ENCODE peak calls at places on chromosomes 11 and 22, in seven cellular contexts. X, I, W, B, M, N and O are unnamed samples. For H3K36me3 and H3K4me1, the result is how much of the 10 kb centered on the place peaks cover.

GRCh38 chr11:86798988-86799387 is 1.4 kb upstream of the PRSS23 start:
- DNase-seq in I (peak), M (no peak), B (no peak), N (no peak), X (no peak), W (no peak), O (no peak)

GRCh38 chr22:43514476-43515157 is 102.8 kb downstream of the MPPED1 start:
- DNase-seq in W (no peak), X (no peak), N (no peak), B (no peak), M (no peak), I (no peak), O (no peak)

GRCh38 chr11:108115495-108116140 is 5.7 kb upstream of the ACAT1 start:
- DNase-seq in X (peak), N (peak), W (peak), B (no peak), I (no peak), M (peak), O (peak)

GRCh38 chr11:35260342-35260985 is 121.5 kb downstream of the CD44 start:
- DNase-seq in N (no peak), X (no peak), M (no peak), W (no peak), I (peak), B (no peak), O (no peak)

GRCh38 chr11:35359321-35360058 is 59.9 kb downstream of the SLC1A2 start:
- DNase-seq in M (no peak), B (no peak), N (no peak), X (no peak), W (peak), I (no peak), O (no peak)

GRCh38 chr22:28951969-28952521 is 68.7 kb downstream of the ZNRF3 start:
- DNase-seq in X (no peak), B (no peak), M (no peak), N (no peak), W (no peak), I (peak), O (peak)

GRCh38 chr11:92300871-92301270 is 76.3 kb downstream of the FAT3 start:
- DNase-seq in M (no peak), B (no peak), N (no peak), W (no peak), I (no peak), X (no peak), O (no peak)

GRCh38 chr22:43408009-43408408 is 3.8 kb upstream of the MPPED1 start:
- DNase-seq in N (no peak), W (no peak), I (no peak), X (no peak), B (no peak), M (no peak), O (no peak)

GRCh38 chr11:57356179-57356757 is 18.1 kb downstream of the P2RX3 start:
- DNase-seq in X (no peak), W (no peak), M (no peak), B (no peak), I (no peak), N (no peak), O (no peak)

GRCh38 chr11:61429346-61429690 is 457 bp downstream of the CPSF7 start:
- DNase-seq in N (peak), M (peak), X (peak), I (no peak), W (peak), B (peak), O (peak)

GRCh38 chr11:130911306-130911705 is 5.0 kb downstream of the SNX19 start:
- DNase-seq in I (no peak), W (no peak), X (no peak), N (no peak), M (no peak), B (no peak), O (no peak)

GRCh38 chr11:2575611-2576051 is 124.2 kb downstream of the KCNQ1OT1 start:
- DNase-seq in W (no peak), X (peak), N (peak), B (peak), M (no peak), I (no peak), O (no peak)

GRCh38 chr22:19691721-19692341 is 22.5 kb upstream of the SEPTIN5 start:
- DNase-seq in X (no peak), B (peak), M (peak), W (no peak), I (peak), N (peak), O (no peak)

GRCh38 chr22:29112102-29112501 is 39.3 kb downstream of the KREMEN1 start:
- DNase-seq in I (no peak), X (no peak), N (no peak), B (no peak), M (no peak), W (no peak), O (no peak)

GRCh38 chr11:18046116-18046777 is at the start of gene TPH1:
- DNase-seq in M (peak), I (no peak), B (no peak), N (peak), X (peak), W (peak), O (peak)

GRCh38 chr11:96864998-96865397 is 475.2 kb downstream of the JRKL start:
- DNase-seq in M (no peak), B (no peak), X (no peak), N (no peak), W (no peak), I (no peak), O (no peak)

GRCh38 chr11:45737056-45737455 is 67.9 kb upstream of the SLC35C1 start:
- DNase-seq in M (no peak), X (no peak), I (no peak), B (no peak), N (no peak), W (no peak), O (no peak)

GRCh38 chr11:10456519-10456918 is 1.5 kb downstream of the AMPD3 start:
- DNase-seq in N (no peak), B (peak), X (no peak), W (no peak), M (no peak), I (no peak), O (no peak)

GRCh38 chr22:37999640-38000272 is 15.4 kb upstream of the SOX10 start:
- DNase-seq in X (no peak), B (no peak), M (no peak), I (no peak), N (no peak), W (no peak), O (no peak)

GRCh38 chr11:61532136-61533038 is 23.8 kb downstream of the LRRC10B start:
- DNase-seq in I (peak), B (no peak), N (no peak), M (peak), W (no peak), X (no peak), O (no peak)

GRCh38 chr11:17985517-17985916 is 27.3 kb downstream of the SERGEF start:
- DNase-seq in X (no peak), I (no peak), M (no peak), B (no peak), W (no peak), N (no peak), O (no peak)

GRCh38 chr11:126477526-126478275 is 122.2 kb downstream of the ST3GAL4 start:
- DNase-seq in X (no peak), N (no peak), W (no peak), M (peak), I (no peak), B (no peak), O (no peak)

GRCh38 chr11:4531666-4532065 is 13.3 kb upstream of the OR52M1 start:
- DNase-seq in X (no peak), I (no peak), B (no peak), W (no peak), M (no peak), N (no peak), O (no peak)

GRCh38 chr22:44625981-44626687 is 75.9 kb upstream of the PRR5 start:
- DNase-seq in X (peak), N (peak), B (peak), W (peak), I (peak), M (peak), O (peak)

GRCh38 chr22:23233084-23233501 is 52.8 kb downstream of the BCR start:
- DNase-seq in M (peak), B (no peak), N (no peak), W (no peak), I (no peak), X (no peak), O (no peak)

GRCh38 chr11:35207471-35208403 is 68.8 kb downstream of the CD44 start:
- DNase-seq in B (no peak), X (no peak), W (no peak), I (peak), M (no peak), N (no peak), O (no peak)

GRCh38 chr11:16001899-16002426 is 354.4 kb downstream of the SOX6 start:
- DNase-seq in X (peak), W (no peak), M (no peak), N (peak), B (no peak), I (peak), O (no peak)

GRCh38 chr22:36461665-36462474 is 19.6 kb downstream of the TXN2 start:
- DNase-seq in B (no peak), M (peak), X (peak), N (peak), W (no peak), I (peak), O (no peak)

GRCh38 chr11:122803306-122803705 is 35.0 kb upstream of the CRTAM start:
- DNase-seq in X (no peak), I (no peak), W (no peak), N (no peak), B (no peak), M (no peak), O (no peak)

GRCh38 chr11:63961608-63962412 is 12.6 kb upstream of the COX8A start:
- DNase-seq in M (no peak), N (no peak), X (peak), I (no peak), W (no peak), B (no peak), O (no peak)

GRCh38 chr11:45106006-45106405 is 40.4 kb upstream of the PRDM11 start:
- DNase-seq in W (peak), N (no peak), X (no peak), I (no peak), M (no peak), B (no peak), O (no peak)

GRCh38 chr11:99932684-99933083 is 754.4 kb upstream of the ARHGAP42 start:
- DNase-seq in M (no peak), I (no peak), X (no peak), W (no peak), B (no peak), N (no peak), O (no peak)

GRCh38 chr11:3101921-3102640 is 44.9 kb upstream of the CARS1 start:
- DNase-seq in X (no peak), I (no peak), W (no peak), B (no peak), M (no peak), N (peak), O (no peak)

GRCh38 chr11:134425816-134426536 is 13.9 kb upstream of the B3GAT1 start:
- DNase-seq in X (no peak), N (no peak), B (peak), M (no peak), W (no peak), I (no peak), O (no peak)

GRCh38 chr11:1828542-1828941 is 6.2 kb upstream of the SYT8 start:
- DNase-seq in B (no peak), M (no peak), X (no peak), W (no peak), N (no peak), I (no peak), O (no peak)

GRCh38 chr11:122100222-122101080 is 15.6 kb downstream of the BLID start:
- DNase-seq in B (no peak), I (peak), X (peak), M (peak), N (peak), W (peak), O (peak)

GRCh38 chr22:28907311-28908008 is 24.1 kb downstream of the ZNRF3 start:
- DNase-seq in N (no peak), X (no peak), I (no peak), B (no peak), M (no peak), W (no peak), O (no peak)

GRCh38 chr11:488579-488978 is 18.5 kb downstream of the RNH1 start:
- DNase-seq in B (no peak), M (peak), X (no peak), W (no peak), N (no peak), I (no peak), O (no peak)

GRCh38 chr11:128720522-128720985 is 26.7 kb downstream of the FLI1 start:
- DNase-seq in N (no peak), M (no peak), W (no peak), B (peak), I (no peak), X (no peak), O (no peak)

GRCh38 chr22:39148024-39148726 is 4.3 kb downstream of the CBX7 start:
- DNase-seq in B (peak), W (peak), N (peak), M (no peak), X (no peak), I (no peak), O (no peak)

DNA sequence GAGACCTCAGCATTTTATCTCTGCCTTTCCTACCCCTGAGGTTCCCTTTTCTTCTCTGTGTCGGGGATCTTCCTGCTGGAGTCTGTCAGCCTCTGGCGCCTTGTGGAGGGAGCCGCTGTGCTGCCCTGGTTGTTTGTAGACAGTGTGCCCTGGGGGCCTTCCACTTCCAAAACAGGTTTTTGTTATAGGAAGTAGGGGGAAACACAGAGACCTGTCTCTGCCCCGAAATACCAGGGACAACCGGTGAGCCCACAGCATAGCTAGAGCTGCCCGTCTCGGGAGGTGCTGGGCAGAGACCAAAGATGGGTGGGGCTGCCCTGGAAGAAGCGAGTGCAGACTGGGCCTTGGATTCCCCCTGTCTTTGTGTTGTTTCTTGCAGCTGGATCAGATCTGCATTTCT is 8.0 kb downstream of the NCAPH2 start:
- DNase-seq in N (no peak), X (no peak), W (no peak), I (no peak), M (no peak), B (no peak), O (no peak)
- H3K36me3 ChIP-seq in N (under half), X (half or more), W (under half), I (half or more), M (under half), B (under half), O (under half)

GRCh38 chr11:65859134-65859811 is 960 bp upstream of the MUS81 start:
- DNase-seq in M (peak), B (peak), W (peak), N (peak), X (peak), I (peak), O (peak)
- H3K4me1 ChIP-seq in M (under half), B (under half), W (under half), N (under half), X (under half), I (under half), O (under half)

GRCh38 chr22:21961886-21962654 is 9.4 kb upstream of the PPM1F start:
- DNase-seq in M (no peak), N (no peak), I (no peak), X (no peak), W (peak), B (no peak), O (no peak)
- H3K36me3 ChIP-seq in M (under half), N (half or more), I (half or more), X (half or more), W (under half), B (under half), O (under half)

GRCh38 chr11:6734616-6735015 is 37.2 kb downstream of the OR2AG2 start:
- DNase-seq in N (no peak), W (no peak), I (no peak), X (no peak), M (no peak), B (no peak), O (no peak)

GRCh38 chr11:6736495-6737121 is 35.2 kb downstream of the OR2AG2 start:
- DNase-seq in M (no peak), W (no peak), X (no peak), I (no peak), B (no peak), N (no peak), O (no peak)

GRCh38 chr11:6735306-6735705 is 36.5 kb downstream of the OR2AG2 start:
- DNase-seq in N (no peak), X (no peak), I (no peak), B (no peak), W (no peak), M (no peak), O (no peak)

GRCh38 chr11:6738590-6738989 is 33.2 kb downstream of the OR2AG2 start:
- DNase-seq in W (no peak), X (no peak), B (no peak), N (no peak), I (no peak), M (no peak), O (no peak)

DNA sequence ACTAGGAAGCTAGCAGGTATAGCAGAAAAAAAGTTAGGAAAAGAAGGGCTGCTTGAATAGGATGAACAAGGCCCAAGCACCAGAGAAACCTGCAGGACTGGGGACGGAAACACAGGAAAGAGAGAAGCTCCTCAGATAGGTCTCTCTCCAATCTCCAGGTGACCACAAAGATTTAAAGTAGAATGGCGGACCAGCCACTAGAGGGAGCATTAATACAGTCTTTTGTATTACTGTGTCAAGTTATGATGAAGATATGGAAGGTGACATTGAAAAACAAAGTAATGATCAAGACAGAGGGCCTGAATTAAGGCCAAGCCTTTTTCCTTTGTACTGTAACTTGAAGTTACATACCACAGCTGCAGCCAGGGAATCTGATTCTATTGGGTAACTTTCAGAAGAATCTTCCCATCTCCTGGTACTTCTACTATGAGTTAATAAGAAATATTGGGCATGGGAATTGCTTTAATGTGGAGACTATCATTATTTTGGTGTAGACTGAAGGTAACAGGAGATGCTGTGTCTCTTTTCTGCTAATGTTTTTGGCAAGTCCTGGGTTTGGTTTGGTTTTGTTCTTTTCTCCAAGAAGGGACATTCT is 33.8 kb downstream of the OR2AG2 start:
- DNase-seq in W (peak), N (no peak), I (no peak), B (no peak), X (no peak), M (no peak), O (no peak)
- H3K4me1 ChIP-seq in W (under half), N (under half), I (under half), B (under half), X (under half), M (under half), O (under half)

DNA sequence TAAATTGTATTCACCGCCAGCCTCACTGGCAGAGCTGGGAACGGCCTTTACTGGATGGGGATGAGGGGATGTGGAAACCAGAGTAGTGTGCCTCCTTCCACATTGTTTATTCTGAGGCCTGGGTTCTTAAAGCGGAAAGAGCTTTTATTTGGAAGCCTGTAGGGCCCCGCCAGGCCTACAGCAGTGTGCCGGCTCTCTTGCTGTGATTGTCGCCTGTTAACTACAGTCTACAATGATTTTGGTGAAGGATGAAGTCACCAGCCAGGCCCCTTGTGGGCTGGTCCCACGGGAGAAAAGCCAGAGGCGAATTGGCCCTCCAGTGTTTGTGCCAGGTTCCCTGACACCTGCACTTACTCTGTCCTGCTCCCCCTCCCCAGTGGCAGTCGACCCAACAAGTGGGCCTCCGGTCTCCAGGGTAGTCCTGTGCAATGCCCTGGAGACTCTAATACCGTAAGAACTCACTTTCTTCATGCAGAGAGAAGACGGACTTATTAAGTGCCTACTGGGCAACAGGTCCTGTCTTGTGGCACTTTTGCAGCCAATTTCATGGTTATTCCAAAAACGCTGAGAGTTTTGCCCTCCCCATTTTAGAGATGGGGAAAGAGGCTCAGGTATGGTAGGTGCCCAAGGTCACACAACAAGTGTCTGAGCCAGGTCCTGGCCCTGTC is 1.2 kb downstream of the MICAL2 start:
- DNase-seq in X (no peak), B (no peak), I (no peak), M (no peak), N (no peak), W (no peak), O (peak)
- H3K36me3 ChIP-seq in X (under half), B (under half), I (under half), M (under half), N (under half), W (under half), O (under half)